ENCODE peak calls at places on chromosomes 4 and X, in four cellular contexts. O is A549, L is IMR-90, D is HEK293T. V is an unnamed sample.

GRCh38 chrX:104098919-104099318 is 13.4 kb upstream of the ZCCHC18 start:
- DNase-seq in L (no peak), D (no peak), O (no peak), V (no peak)

GRCh38 chr4:164730705-164731393 is 23.1 kb upstream of the SMIM31 start:
- DNase-seq in L (no peak), O (no peak), D (no peak), V (no peak)

GRCh38 chr4:153115322-153116100 is 88.7 kb upstream of the TRIM2 start:
- DNase-seq in D (no peak), L (peak), O (peak), V (peak)

GRCh38 chr4:48254381-48255072 is 15.1 kb downstream of the TEC start:
- DNase-seq in D (no peak), L (peak), O (no peak), V (no peak)

GRCh38 chr4:65668201-65669007 is 1.9 kb downstream of the EPHA5 start:
- DNase-seq in D (no peak), L (no peak), O (no peak), V (no peak)

GRCh38 chr4:8297691-8298485 is 28.3 kb downstream of the HTRA3 start:
- DNase-seq in O (no peak), L (no peak), D (no peak), V (no peak)

GRCh38 chr4:180923476-180923875 is 1319.7 kb upstream of the TENM3 start:
- DNase-seq in L (peak), O (no peak), D (no peak), V (no peak)

GRCh38 chr4:166972071-166972470 is 262.2 kb downstream of the SPOCK3 start:
- DNase-seq in D (no peak), L (no peak), O (no peak), V (no peak)

GRCh38 chrX:106959897-106960296 is 39.7 kb downstream of the CLDN2 start:
- DNase-seq in O (peak), D (peak), L (peak), V (no peak)

GRCh38 chr4:38872620-38873019 is 5.0 kb downstream of the FAM114A1 start:
- DNase-seq in L (peak), D (no peak), O (no peak), V (no peak)

GRCh38 chr4:112284166-112284565 is 1.5 kb downstream of the TIFA start:
- DNase-seq in O (no peak), D (no peak), L (peak), V (no peak)

GRCh38 chr4:153114771-153115321 is 89.4 kb upstream of the TRIM2 start:
- DNase-seq in O (no peak), D (no peak), L (peak), V (no peak)

GRCh38 chrX:74250574-74250973 is 53.4 kb upstream of the ZCCHC13 start:
- DNase-seq in D (no peak), O (no peak), L (no peak), V (no peak)

GRCh38 chrX:39935414-39936064 is 162.2 kb downstream of the BCOR start:
- DNase-seq in O (no peak), D (no peak), L (no peak), V (no peak)

GRCh38 chr4:113901994-113902787 is 77.3 kb downstream of the ARSJ start:
- DNase-seq in O (no peak), D (no peak), L (no peak), V (no peak)

GRCh38 chr4:184573701-184574100 is 75.5 kb downstream of the CASP3 start:
- DNase-seq in O (no peak), L (no peak), D (no peak), V (no peak)

GRCh38 chr4:53583513-53583912 is 7.8 kb downstream of the LNX1 start:
- DNase-seq in O (no peak), D (no peak), L (no peak), V (no peak)

GRCh38 chr4:26372076-26372475 is 51.3 kb downstream of the RBPJ start:
- DNase-seq in O (no peak), D (no peak), L (no peak), V (no peak)

GRCh38 chrX:46036508-46036907 is 508.7 kb downstream of the ZNF674 start:
- DNase-seq in L (no peak), D (no peak), O (no peak), V (no peak)

GRCh38 chr4:85717366-85717765 is 242.4 kb downstream of the ARHGAP24 start:
- DNase-seq in L (no peak), O (no peak), D (no peak), V (no peak)

GRCh38 chr4:184384810-184385557 is 89.4 kb downstream of the IRF2 start:
- DNase-seq in L (peak), O (no peak), D (no peak), V (no peak)

GRCh38 chr4:6342530-6343293 is 73.1 kb downstream of the WFS1 start:
- DNase-seq in D (no peak), O (no peak), L (peak), V (no peak)

GRCh38 chrX:101956556-101956955 is 24.7 kb upstream of the ZMAT1 start:
- DNase-seq in O (no peak), D (no peak), L (no peak), V (no peak)

GRCh38 chrX:108033890-108034289 is 11.0 kb upstream of the VSIG1 start:
- DNase-seq in D (no peak), O (no peak), L (no peak), V (no peak)

GRCh38 chr4:22471419-22471818 is 44.4 kb downstream of the ADGRA3 start:
- DNase-seq in D (no peak), O (no peak), L (no peak), V (no peak)

GRCh38 chrX:39971760-39972159 is 126.0 kb downstream of the BCOR start:
- DNase-seq in D (no peak), O (no peak), L (no peak), V (no peak)

GRCh38 chr4:14871676-14872430 is 130.4 kb upstream of the CPEB2 start:
- DNase-seq in L (no peak), D (peak), O (no peak), V (no peak)

GRCh38 chr4:167956676-167957075 is 135.7 kb upstream of the ANXA10 start:
- DNase-seq in D (no peak), L (peak), O (no peak), V (no peak)

GRCh38 chr4:110108960-110109359 is 89.5 kb downstream of the ELOVL6 start:
- DNase-seq in L (no peak), O (no peak), D (no peak), V (no peak)

GRCh38 chr4:139786494-139787354 is 121.1 kb downstream of the MGST2 start:
- DNase-seq in D (peak), L (no peak), O (no peak), V (no peak)

GRCh38 chr4:80610845-80611244 is 275.3 kb downstream of the CFAP299 start:
- DNase-seq in O (no peak), L (peak), D (peak), V (peak)

GRCh38 chr4:73573794-73574528 is 46.3 kb downstream of the RASSF6 start:
- DNase-seq in L (peak), O (peak), D (peak), V (peak)

GRCh38 chrX:53048169-53049126 is at the start of gene GPR173:
- DNase-seq in O (no peak), L (peak), D (no peak), V (no peak)

GRCh38 chr4:1048781-1049590 is 37.6 kb downstream of the FGFRL1 start:
- DNase-seq in D (no peak), L (no peak), O (no peak), V (no peak)

GRCh38 chrX:109732319-109732779 is 708 bp downstream of the ACSL4 start:
- DNase-seq in D (peak), O (peak), L (peak), V (no peak)

GRCh38 chrX:126770179-126770578 is 49.4 kb upstream of the PRR32 start:
- DNase-seq in D (peak), O (peak), L (no peak), V (no peak)

GRCh38 chr4:82363896-82364487 is 9.8 kb downstream of the HNRNPD start:
- DNase-seq in D (no peak), L (no peak), O (no peak), V (no peak)

GRCh38 chr4:10461091-10461849 is 4.0 kb upstream of the ZNF518B start:
- DNase-seq in L (peak), O (peak), D (peak), V (peak)

GRCh38 chr4:59553739-59554126 is 1646.4 kb upstream of the ADGRL3 start:
- DNase-seq in O (peak), D (no peak), L (no peak), V (no peak)

GRCh38 chr4:59553063-59553738 is 1646.9 kb upstream of the ADGRL3 start:
- DNase-seq in D (peak), O (peak), L (no peak), V (peak)
- TF ChIP-seq BHLHE40 in D (no peak), O (no peak), L (no peak), V (peak)

GRCh38 chrX:65933085-65933589 is 106.7 kb downstream of the VSIG4 start:
- DNase-seq in D (no peak), O (no peak), L (no peak), V (no peak)

GRCh38 chrX:65928522-65928921 is 111.4 kb downstream of the VSIG4 start:
- DNase-seq in O (no peak), L (no peak), D (no peak), V (no peak)

DNA sequence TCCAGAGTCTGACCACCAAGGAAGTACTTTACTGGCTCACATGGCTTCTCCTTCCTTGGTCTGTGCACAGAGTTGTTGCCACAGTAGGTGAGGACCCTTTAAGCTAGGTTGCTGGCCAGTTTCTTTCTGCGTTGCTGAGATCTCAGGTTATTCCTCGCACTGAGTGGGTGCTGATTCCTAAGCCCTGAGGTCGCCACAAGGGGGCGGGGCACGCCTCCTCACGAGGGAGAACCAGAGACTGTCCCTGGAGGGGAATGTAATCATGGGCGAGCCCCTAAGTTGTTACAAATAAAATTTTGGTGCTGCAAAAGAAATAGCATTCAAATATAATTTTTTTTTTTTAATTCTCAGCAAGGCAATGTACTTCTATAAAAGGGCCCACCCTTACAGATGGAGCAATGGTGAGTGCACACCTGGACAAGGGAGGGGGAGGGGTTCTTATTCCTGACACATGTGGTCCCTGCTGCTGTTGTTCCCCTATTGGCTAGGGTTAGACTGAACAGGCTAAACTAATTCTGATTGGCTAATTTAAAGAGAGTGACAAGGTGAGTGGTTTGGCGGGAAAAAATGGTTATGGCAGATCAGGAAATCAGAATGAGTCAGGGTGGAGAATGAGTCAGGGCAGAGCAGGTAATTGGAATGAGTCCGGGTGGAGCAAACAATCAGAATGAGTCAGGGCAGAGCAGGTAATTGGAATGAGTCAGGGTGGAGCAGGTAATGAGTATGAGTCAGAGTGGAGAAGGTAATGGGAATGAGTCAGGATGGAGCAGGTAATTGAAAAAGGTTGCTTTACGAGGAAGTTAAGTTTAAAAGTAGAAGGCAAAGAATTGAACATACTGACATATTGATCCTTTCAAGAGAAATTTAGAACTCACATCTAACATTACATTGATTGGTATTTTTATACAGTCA is 107.5 kb downstream of the VSIG4 start:
- DNase-seq in O (no peak), L (no peak), D (peak), V (no peak)
- TF ChIP-seq BHLHE40 in O (no peak), L (no peak), D (no peak), V (no peak)

GRCh38 chr4:71593306-71593705 is 190.6 kb downstream of the GC start:
- DNase-seq in O (no peak), L (no peak), D (no peak), V (no peak)
- TF ChIP-seq BHLHE40 in O (no peak), L (no peak), D (no peak), V (no peak)

DNA sequence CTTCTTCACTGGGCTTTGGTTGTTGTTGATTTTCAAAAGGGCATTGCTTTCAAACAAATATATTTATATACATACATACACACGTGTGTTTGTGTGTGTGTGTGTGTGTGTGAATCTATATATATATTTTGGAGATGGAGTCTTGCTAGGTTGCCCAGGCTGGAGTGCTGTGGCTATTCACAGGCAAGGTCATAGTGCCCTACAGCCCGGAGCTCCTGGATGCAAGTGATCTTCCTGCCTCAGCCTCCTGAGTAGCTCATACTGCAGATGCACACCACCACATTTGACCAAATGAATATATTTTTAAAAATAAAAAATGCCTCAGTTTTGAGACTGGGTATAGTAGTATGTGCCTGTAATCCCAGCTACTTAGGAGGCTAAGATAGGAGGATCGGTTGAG is 34.4 kb downstream of the FRAS1 start:
- DNase-seq in D (no peak), O (no peak), L (no peak), V (no peak)
- TF ChIP-seq BHLHE40 in D (no peak), O (no peak), L (no peak), V (no peak)

GRCh38 chrX:100635989-100636320 is 651 bp downstream of the TSPAN6 start:
- DNase-seq in L (no peak), D (no peak), O (no peak), V (no peak)

GRCh38 chrX:100635040-100635439 is 1.6 kb downstream of the TSPAN6 start:
- DNase-seq in D (no peak), O (no peak), L (no peak), V (no peak)

GRCh38 chrX:100642296-100642695 is 1.7 kb upstream of the SRPX2 start:
- DNase-seq in O (no peak), L (no peak), D (no peak), V (no peak)

GRCh38 chrX:100636321-100636991 is at the start of gene TSPAN6:
- DNase-seq in L (peak), D (peak), O (peak), V (no peak)
- TF ChIP-seq BHLHE40 in L (no peak), D (no peak), O (no peak), V (no peak)